ENCODE peak calls at places on chromosome 15, in five cellular contexts. I is K562, B is SK-N-SH, N is colonic mucosa, U is NT2/D1. J is an unnamed sample.
A peak's percentile ranks its signal among the peaks of the same experiment; 100 is the strongest.

GRCh38 chr15:31214864-31215489 is 111.7 kb upstream of the KLF13 start:
- DNase-seq in N (peak; percentile 50), I (no peak), U (no peak), B (no peak), J (no peak)

GRCh38 chr15:84855032-84855645 is 29.3 kb upstream of the SLC28A1 start:
- DNase-seq in I (no peak), U (no peak), B (no peak), N (no peak), J (no peak)

GRCh38 chr15:69997701-69998273 is 99.9 kb downstream of the TLE3 start:
- DNase-seq in I (no peak), U (no peak), B (no peak), N (peak; percentile 83), J (peak; percentile 4)

GRCh38 chr15:93610944-93611343 is 521.9 kb upstream of the RGMA start:
- DNase-seq in N (no peak), B (no peak), I (no peak), U (no peak), J (no peak)

GRCh38 chr15:80259942-80260510 is 8.0 kb upstream of the CTXND1 start:
- DNase-seq in I (no peak), U (no peak), N (no peak), B (no peak), J (no peak)

GRCh38 chr15:38670142-38671002 is 105.8 kb upstream of the RASGRP1 start:
- DNase-seq in U (no peak), I (no peak), N (no peak), B (no peak), J (no peak)

GRCh38 chr15:90191344-90191687 is 9.8 kb upstream of the SEMA4B start:
- DNase-seq in U (no peak), N (no peak), I (no peak), B (no peak), J (no peak)

GRCh38 chr15:80419546-80419945 is 15.4 kb downstream of the ARNT2 start:
- DNase-seq in I (no peak), B (no peak), N (no peak), U (no peak), J (peak; percentile 77)

GRCh38 chr15:92958105-92958504 is 58.0 kb downstream of the CHD2 start:
- DNase-seq in I (no peak), B (no peak), N (no peak), U (no peak), J (peak; percentile 39)

GRCh38 chr15:35973019-35973418 is 427.1 kb upstream of the DPH6 start:
- DNase-seq in I (no peak), B (no peak), U (no peak), N (no peak), J (no peak)

GRCh38 chr15:101637549-101638318 is 14.4 kb downstream of the TM2D3 start:
- DNase-seq in I (no peak), N (peak; percentile 35), B (no peak), U (no peak), J (peak; percentile 46)

GRCh38 chr15:67093146-67093874 is 27.9 kb downstream of the SMAD3 start:
- DNase-seq in N (no peak), U (no peak), I (no peak), B (no peak), J (no peak)

GRCh38 chr15:25859838-25860645 is 3.1 kb downstream of the ATP10A start:
- DNase-seq in B (no peak), U (no peak), I (no peak), N (no peak), J (no peak)

GRCh38 chr15:50135123-50135541 is 16.1 kb upstream of the ATP8B4 start:
- DNase-seq in B (no peak), N (no peak), I (peak; percentile 20), U (no peak), J (peak; percentile 10)

GRCh38 chr15:81751321-81751720 is 294.5 kb downstream of the MEX3B start:
- DNase-seq in I (no peak), B (no peak), U (no peak), N (no peak), J (no peak)

DNA sequence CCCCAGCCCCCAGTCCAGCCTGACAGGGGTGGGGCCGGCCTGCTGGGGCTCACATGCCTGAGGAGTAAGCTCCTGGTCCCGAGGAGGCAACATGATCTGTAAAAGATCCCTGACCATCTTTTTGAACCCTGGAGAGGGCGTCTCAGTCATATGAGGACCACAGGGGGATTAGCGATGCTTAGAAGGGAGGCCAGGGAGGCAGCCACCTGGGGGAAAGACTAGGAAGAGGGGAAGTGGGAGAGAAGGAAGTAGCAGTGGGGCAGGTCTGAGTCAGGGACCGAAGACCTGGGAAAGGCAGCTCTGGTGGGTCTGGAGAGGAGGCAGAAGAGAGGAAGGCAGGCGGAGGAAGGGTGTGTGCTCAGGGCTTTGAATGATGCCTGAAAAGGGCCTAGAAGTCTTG is 18.9 kb downstream of the PIF1 start:
- DNase-seq in I (no peak), N (no peak), B (no peak), U (no peak), J (no peak)
- H3K9ac ChIP-seq in I (no peak overlapping the region), N (no peak overlapping the region), B (no peak overlapping the region), U (peak overlapping the region; percentile 4), J (no peak overlapping the region)

DNA sequence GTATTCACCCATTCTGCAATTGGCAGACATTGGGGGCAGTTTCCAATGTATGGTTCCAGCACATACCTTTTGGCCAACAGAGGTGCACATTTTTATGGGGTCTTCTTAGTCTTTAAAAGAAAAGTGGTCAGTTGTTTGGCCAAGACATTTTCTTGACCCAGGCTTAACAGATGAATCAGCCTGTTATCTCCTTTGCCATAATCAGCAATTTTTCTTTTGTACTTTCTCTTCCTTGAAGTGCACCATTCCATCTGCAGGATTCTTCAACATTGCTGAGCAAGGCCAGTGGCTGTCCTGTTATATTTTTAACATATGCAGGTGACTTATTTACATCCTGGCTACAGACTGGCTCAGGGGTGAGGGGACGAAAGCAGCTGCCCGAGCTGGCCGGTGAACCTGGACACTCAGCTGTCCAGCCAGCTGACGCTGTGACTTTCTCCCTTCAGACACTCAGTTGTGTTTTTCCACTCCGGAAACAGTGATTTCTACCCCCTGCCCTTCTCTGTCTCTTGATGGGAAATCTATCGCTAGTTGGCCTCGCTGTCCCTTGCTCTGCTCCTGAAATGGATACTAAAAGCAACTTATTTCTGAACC is 96.5 kb upstream of the TNFAIP8L3 start:
- DNase-seq in B (no peak), I (no peak), N (no peak), U (no peak), J (no peak)
- H3K9ac ChIP-seq in B (no peak overlapping the region), I (no peak overlapping the region), N (no peak overlapping the region), U (no peak overlapping the region), J (no peak overlapping the region)

GRCh38 chr15:68366314-68366713 is 65.6 kb downstream of the ITGA11 start:
- DNase-seq in I (no peak), U (no peak), N (no peak), B (no peak), J (no peak)

GRCh38 chr15:68364660-68365035 is 67.3 kb downstream of the ITGA11 start:
- DNase-seq in B (no peak), N (no peak), U (no peak), I (no peak), J (no peak)

GRCh38 chr15:68367226-68367625 is 64.7 kb downstream of the ITGA11 start:
- DNase-seq in B (no peak), N (no peak), U (no peak), I (no peak), J (no peak)

GRCh38 chr15:68365140-68365745 is 66.7 kb downstream of the ITGA11 start:
- DNase-seq in B (no peak), I (no peak), U (no peak), N (no peak), J (no peak)

GRCh38 chr15:68365770-68366169 is 66.2 kb downstream of the ITGA11 start:
- DNase-seq in U (no peak), N (no peak), B (no peak), I (no peak), J (no peak)
- H3K9ac ChIP-seq in U (no peak overlapping the region), N (no peak overlapping the region), B (no peak overlapping the region), I (no peak overlapping the region), J (no peak overlapping the region)

GRCh38 chr15:27574541-27575054 is 524.5 kb downstream of the OCA2 start:
- DNase-seq in I (no peak), B (no peak), N (no peak), U (no peak), J (no peak)
- H3K9ac ChIP-seq in I (no peak overlapping the region), B (no peak overlapping the region), N (no peak overlapping the region), U (no peak overlapping the region), J (no peak overlapping the region)

J was measured in IMR-90.